ENCODE peak calls at places on chromosomes 4 and X, in four cellular contexts. A, J, X and Z are unnamed samples.

GRCh38 chr4:57344296-57344695 is 234.1 kb upstream of the IGFBP7 start:
- DNase-seq in A (no peak), J (no peak), X (no peak), Z (no peak)

GRCh38 chr4:1959104-1959384 is 49.7 kb downstream of the NELFA start:
- DNase-seq in A (no peak), J (no peak), X (no peak), Z (no peak)

GRCh38 chr4:114900934-114901333 is 212.5 kb downstream of the NDST4 start:
- DNase-seq in A (no peak), J (no peak), X (no peak), Z (no peak)

GRCh38 chrX:150704030-150704613 is 10.9 kb downstream of the MTMR1 start:
- DNase-seq in A (no peak), J (no peak), X (peak; percentile 71), Z (peak; percentile 74)

GRCh38 chr4:3791910-3792542 is 25.8 kb downstream of the ADRA2C start:
- DNase-seq in A (peak; percentile 55), J (peak; percentile 85), X (peak; percentile 8), Z (no peak)

GRCh38 chr4:166091914-166092510 is 219.0 kb downstream of the TLL1 start:
- DNase-seq in A (peak; percentile 61), J (peak; percentile 54), X (peak; percentile 29), Z (no peak)

GRCh38 chrX:119374736-119375135 is 24.4 kb upstream of the SLC25A43 start:
- DNase-seq in A (no peak), J (no peak), X (peak; percentile 40), Z (no peak)

GRCh38 chr4:40546506-40546905 is 83.2 kb downstream of the RBM47 start:
- DNase-seq in A (no peak), J (no peak), X (no peak), Z (peak; percentile 9)

GRCh38 chr4:26741491-26741871 is 119.2 kb upstream of the STIM2 start:
- DNase-seq in A (no peak), J (no peak), X (no peak), Z (peak; percentile 6)

GRCh38 chr4:7813674-7814073 is 126.0 kb downstream of the AFAP1 start:
- DNase-seq in A (no peak), J (no peak), X (peak; percentile 93), Z (no peak)

DNA sequence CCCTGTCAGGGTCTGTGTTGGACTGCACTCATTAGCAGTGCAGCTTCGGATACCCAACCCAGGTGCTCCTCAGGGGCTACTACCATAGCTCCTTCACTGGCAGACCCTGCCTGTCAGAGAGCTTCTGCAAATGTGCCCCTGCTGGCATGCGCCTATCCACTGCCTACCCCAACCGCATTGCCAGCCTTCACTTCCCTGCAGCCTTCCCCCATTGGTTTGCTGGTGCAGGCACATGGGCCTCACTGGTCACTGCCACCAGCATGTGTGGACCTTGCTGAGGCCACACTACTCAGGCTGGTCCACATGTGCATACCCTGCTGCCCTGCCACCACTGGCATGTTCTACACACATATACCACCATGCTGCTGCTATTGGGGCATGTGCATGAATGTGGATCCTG is 72.5 kb upstream of the MAGEH1 start:
- DNase-seq in A (no peak), J (no peak), X (no peak), Z (no peak)
- H3K27me3 ChIP-seq in A (no peaks in the 10 kb centered on the region), J (no peaks in the 10 kb centered on the region), X (no peaks in the 10 kb centered on the region), Z (no peaks in the 10 kb centered on the region)

GRCh38 chr4:771464-771863 is 54.5 kb downstream of the CPLX1 start:
- DNase-seq in A (no peak), J (no peak), X (no peak), Z (peak; percentile 69)

GRCh38 chr4:769511-769910 is 56.4 kb downstream of the CPLX1 start:
- DNase-seq in A (no peak), J (no peak), X (no peak), Z (peak; percentile 52)

GRCh38 chr4:768995-769394 is 56.9 kb downstream of the CPLX1 start:
- DNase-seq in A (no peak), J (no peak), X (no peak), Z (peak; percentile 41)

GRCh38 chr4:768076-768475 is 57.9 kb downstream of the CPLX1 start:
- DNase-seq in A (no peak), J (no peak), X (no peak), Z (peak; percentile 49)

GRCh38 chr4:770022-770421 is 55.9 kb downstream of the CPLX1 start:
- DNase-seq in A (no peak), J (no peak), X (peak; percentile 38), Z (peak; percentile 81)
- H4K20me1 ChIP-seq in A (no peaks in the 10 kb centered on the region), J (peaks cover 61% of the 10 kb centered on the region), X (peaks cover 97% of the 10 kb centered on the region), Z (peaks cover 71% of the 10 kb centered on the region)

DNA sequence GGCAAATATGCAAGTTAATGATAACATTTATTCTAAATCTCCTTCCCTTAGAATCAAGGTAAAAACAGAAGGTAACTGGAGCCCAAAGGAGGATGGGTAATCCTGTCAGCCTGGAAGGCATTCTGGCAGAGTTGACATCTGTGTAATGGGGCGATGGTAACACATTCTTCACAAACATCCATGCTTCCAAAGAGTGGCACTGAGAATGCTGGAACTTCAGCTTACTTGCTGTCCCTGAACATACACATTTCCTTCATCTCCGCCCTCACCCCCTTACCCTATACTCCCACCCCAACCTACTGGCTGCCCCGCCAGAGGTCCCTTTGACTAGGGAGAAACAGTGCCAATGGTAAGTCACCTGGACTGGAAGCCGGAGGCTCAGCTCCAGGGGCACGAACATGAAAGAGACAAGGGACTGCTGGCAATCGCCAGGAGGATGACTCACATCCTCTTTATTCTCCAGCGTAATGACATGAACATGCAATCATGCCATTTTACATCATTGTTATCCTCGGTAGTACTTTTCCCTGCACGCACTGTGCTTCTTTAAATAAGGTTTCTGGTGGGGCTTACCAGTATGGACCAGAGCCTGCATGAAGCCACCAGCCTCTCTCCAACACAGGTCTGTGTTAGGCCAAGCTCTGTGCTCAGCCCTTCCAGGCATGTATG is 694.2 kb upstream of the TENM3 start:
- DNase-seq in A (no peak), J (no peak), X (peak; percentile 85), Z (peak; percentile 83)
- H2AFZ ChIP-seq in A (no peak overlapping the region), J (peak overlapping the region; percentile 45), X (peak overlapping the region; percentile 81), Z (peak overlapping the region; percentile 5)

DNA sequence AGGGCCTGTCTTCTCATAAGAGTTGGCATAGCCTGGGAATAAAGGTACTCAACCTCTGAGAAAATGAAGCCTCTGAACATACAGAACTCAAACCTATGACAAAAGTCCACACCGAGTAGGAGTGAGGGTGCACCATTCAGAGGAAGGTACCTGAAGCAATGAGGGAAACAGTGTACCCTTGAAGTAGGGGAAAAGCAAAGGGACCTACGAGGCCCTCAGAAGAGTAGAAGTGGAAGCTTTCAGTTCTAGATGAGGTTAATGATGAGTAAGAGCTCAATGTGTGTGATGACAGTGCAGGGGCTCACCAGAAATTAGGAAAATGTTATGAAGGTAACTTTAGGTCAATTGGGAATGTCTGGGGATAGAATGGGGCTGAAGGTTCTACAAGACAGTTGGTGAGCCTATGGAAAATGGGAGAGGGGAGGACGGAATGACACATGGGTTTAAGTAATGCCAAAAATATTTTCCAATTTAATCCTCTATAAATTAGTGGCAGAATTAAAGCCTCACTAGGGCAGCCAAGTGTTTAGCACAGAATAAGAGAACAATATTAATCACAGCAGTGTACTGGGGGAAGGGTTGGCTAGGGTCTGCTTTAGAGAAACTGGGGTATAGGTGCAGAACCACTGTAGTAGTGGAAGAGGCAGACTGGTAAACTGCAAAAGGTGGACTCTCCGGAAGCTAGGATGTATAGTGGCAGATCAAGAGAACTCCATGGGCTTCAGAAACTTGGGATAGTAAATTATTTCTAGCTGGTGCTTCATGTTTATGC is 39.8 kb downstream of the RAB33A start:
- DNase-seq in A (no peak), J (no peak), X (no peak), Z (no peak)
- H3K27me3 ChIP-seq in A (no peaks in the 10 kb centered on the region), J (no peaks in the 10 kb centered on the region), X (no peaks in the 10 kb centered on the region), Z (peaks cover 4% of the 10 kb centered on the region)